ENCODE peak calls at places on chromosome 6, in six cellular contexts. U, T, N, D, Z and B are unnamed samples.

GRCh38 chr6:144104898-144105487 is 9.6 kb upstream of the SF3B5 start:
- DNase-seq in U (peak; percentile 67), T (peak; percentile 74), N (peak; percentile 84), D (peak; percentile 82), Z (peak; percentile 53), B (peak; percentile 82)

GRCh38 chr6:36977470-36977941 is 8.5 kb downstream of the MTCH1 start:
- DNase-seq in U (no peak), T (no peak), N (no peak), D (peak; percentile 67), Z (no peak), B (peak; percentile 41)

GRCh38 chr6:113818528-113818927 is 38.6 kb upstream of the MARCKS start:
- DNase-seq in U (peak; percentile 21), T (no peak), N (no peak), D (no peak), Z (no peak), B (no peak)

GRCh38 chr6:84764332-84765049 is at the start of gene TBX18:
- DNase-seq in U (peak; percentile 98), T (peak; percentile 35), N (peak; percentile 99), D (peak; percentile 98), Z (no peak), B (no peak)

GRCh38 chr6:151701820-151702562 is 105.5 kb upstream of the ESR1 start:
- DNase-seq in U (no peak), T (no peak), N (no peak), D (no peak), Z (no peak), B (no peak)

GRCh38 chr6:85166106-85166505 is 283.8 kb upstream of the NT5E start:
- DNase-seq in U (no peak), T (no peak), N (peak; percentile 53), D (no peak), Z (no peak), B (no peak)

GRCh38 chr6:26240981-26241770 is 123.8 kb upstream of the BTN3A2 start:
- DNase-seq in U (no peak), T (no peak), N (peak; percentile 74), D (no peak), Z (no peak), B (peak; percentile 82)

GRCh38 chr6:3045369-3045768 is 22.9 kb upstream of the RIPK1 start:
- DNase-seq in U (no peak), T (no peak), N (no peak), D (no peak), Z (no peak), B (no peak)

GRCh38 chr6:159809149-159809548 is 9.1 kb downstream of the PNLDC1 start:
- DNase-seq in U (no peak), T (no peak), N (no peak), D (no peak), Z (peak; percentile 16), B (no peak)

GRCh38 chr6:139757766-139758655 is 383.6 kb upstream of the CITED2 start:
- DNase-seq in U (no peak), T (no peak), N (no peak), D (no peak), Z (no peak), B (peak; percentile 20)

GRCh38 chr6:55950071-55950814 is 74.9 kb upstream of the BMP5 start:
- DNase-seq in U (no peak), T (no peak), N (no peak), D (no peak), Z (no peak), B (no peak)

GRCh38 chr6:87237804-87238203 is 82.4 kb downstream of the ZNF292 start:
- DNase-seq in U (peak; percentile 4), T (peak; percentile 9), N (peak; percentile 30), D (peak; percentile 11), Z (no peak), B (peak; percentile 47)

GRCh38 chr6:81265106-81265505 is 487.4 kb downstream of the TENT5A start:
- DNase-seq in U (peak; percentile 2), T (peak; percentile 7), N (no peak), D (no peak), Z (no peak), B (no peak)

GRCh38 chr6:1235825-1236224 is 76.1 kb upstream of the FOXQ1 start:
- DNase-seq in U (no peak), T (no peak), N (no peak), D (no peak), Z (no peak), B (no peak)

GRCh38 chr6:11994875-11995461 is 17.1 kb upstream of the HIVEP1 start:
- DNase-seq in U (no peak), T (no peak), N (no peak), D (peak; percentile 62), Z (no peak), B (no peak)

GRCh38 chr6:114304304-114304887 is 38.4 kb downstream of the HS3ST5 start:
- DNase-seq in U (peak; percentile 9), T (peak; percentile 19), N (peak; percentile 19), D (no peak), Z (no peak), B (peak; percentile 25)

GRCh38 chr6:140379919-140380318 is 1005.5 kb upstream of the CITED2 start:
- DNase-seq in U (no peak), T (peak; percentile 81), N (no peak), D (no peak), Z (no peak), B (no peak)

GRCh38 chr6:17394192-17394611 is 807 bp downstream of the CAP2 start:
- DNase-seq in U (peak; percentile 58), T (peak; percentile 71), N (peak; percentile 57), D (peak; percentile 9), Z (no peak), B (peak; percentile 28)

GRCh38 chr6:29694637-29695036 is 13.7 kb upstream of the ZFP57 start:
- DNase-seq in U (no peak), T (no peak), N (no peak), D (no peak), Z (no peak), B (no peak)

GRCh38 chr6:29696147-29697129 is 15.5 kb upstream of the ZFP57 start:
- DNase-seq in U (peak; percentile 18), T (no peak), N (no peak), D (peak; percentile 31), Z (no peak), B (peak; percentile 17)
- H3K4me3 ChIP-seq in U (no peak overlapping the region), T (no peak overlapping the region), N (no peak overlapping the region), D (no peak overlapping the region), Z (no peak overlapping the region), B (no peak overlapping the region)

GRCh38 chr6:163147988-163148387 is 266.5 kb upstream of the QKI start:
- DNase-seq in U (no peak), T (no peak), N (no peak), D (peak; percentile 7), Z (no peak), B (no peak)
- TF ChIP-seq CTCF in U (no peak), T (no peak), N (no peak), D (peak; percentile 38), Z (no peak), B (no peak)

DNA sequence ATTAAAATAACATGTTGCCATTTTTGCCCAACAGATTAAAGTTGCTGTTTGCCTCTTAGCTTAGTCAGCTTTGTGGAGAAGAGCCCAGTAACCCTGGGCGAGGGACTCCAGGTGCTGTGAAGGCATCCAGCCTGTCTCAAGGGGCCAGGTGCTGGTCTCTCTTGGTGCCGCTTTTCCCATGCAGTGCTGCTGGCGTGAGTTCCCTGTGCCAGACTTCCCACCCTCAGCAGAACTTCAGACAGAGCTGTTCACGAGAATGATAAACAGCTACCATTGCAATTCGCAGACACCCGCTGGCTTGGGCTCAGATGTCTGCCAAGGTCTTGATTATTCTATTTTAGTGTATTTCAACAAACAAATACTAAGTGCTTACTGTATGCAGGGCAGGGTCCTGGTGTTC is 57.6 kb downstream of the RNF217 start:
- DNase-seq in U (no peak), T (no peak), N (no peak), D (no peak), Z (no peak), B (no peak)
- TF ChIP-seq MYC in U (no peak), T (no peak), N (no peak), D (no peak), Z (no peak), B (no peak)

DNA sequence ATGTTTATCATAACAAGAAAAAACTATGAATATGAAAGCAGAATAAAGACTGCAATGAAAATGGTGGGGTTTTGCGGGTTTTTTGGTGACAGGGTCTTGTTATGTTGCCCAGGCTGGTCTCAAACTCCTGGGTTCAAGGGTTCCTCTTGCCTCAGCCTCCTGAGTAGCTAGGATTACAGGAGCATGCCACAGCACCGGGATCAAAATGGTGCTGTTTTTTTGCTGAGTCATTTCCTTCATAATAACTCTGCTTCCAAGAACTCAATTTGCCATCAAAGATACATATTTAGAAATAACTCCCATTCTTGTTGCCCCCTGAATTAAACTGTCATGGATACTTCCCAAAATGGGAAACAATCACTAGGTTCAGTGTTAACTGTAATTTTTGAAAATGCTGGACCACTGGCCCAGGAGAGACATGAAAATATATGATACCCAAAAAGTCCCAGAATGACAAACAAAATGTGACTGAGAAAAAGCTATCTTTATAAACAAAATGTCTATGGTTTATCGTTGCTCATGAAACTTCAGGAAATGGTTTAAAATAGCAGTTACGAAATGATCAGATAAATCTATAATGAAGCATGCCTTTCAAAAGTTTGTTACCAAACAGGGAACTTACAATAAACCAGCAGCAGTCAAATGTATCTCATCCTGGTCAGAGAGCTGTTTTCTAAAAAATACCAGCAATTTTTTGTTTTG is 32.1 kb downstream of the ILRUN start:
- DNase-seq in U (peak; percentile 38), T (peak; percentile 48), N (peak; percentile 74), D (peak; percentile 86), Z (no peak), B (peak; percentile 77)
- H3K4me3 ChIP-seq in U (no peak overlapping the region), T (no peak overlapping the region), N (no peak overlapping the region), D (no peak overlapping the region), Z (peak overlapping the region; percentile 2), B (peak overlapping the region; percentile 33)

DNA sequence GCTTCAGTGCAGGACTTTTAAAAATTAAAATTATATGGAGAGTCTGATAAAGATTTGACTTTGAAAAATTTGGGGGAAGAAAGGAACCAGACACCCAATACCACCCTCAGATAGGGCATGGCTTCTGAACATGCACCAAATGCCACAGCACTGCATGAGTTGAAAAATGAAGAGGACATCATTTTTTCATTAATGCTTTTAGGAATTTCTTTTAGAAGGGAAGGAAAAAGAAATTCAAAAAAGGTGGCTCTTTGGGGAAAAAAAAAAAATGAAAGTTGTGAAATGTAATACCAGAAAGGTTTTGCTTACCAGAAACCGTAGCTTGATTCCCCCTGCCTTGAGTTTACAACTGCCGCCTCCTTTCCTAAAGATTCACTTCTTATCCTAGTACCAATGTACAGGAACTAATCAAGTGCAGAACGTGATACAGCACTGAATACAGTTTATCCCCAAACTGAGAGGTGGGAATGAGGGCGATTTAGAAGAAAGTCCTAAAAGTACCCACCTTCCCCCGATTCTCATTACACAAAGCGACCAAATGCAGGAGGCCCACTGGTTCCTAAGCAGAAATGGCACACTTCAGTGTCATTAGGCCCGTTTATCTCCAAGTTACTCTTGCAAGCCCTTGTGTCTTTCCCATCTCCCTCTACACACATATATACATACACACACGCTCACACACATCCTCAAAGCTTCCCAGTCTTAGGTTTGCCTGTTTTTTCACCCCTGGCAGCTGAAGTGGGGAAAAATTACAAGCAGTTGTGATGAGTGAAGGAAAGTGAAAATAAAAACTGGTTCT is 2.8 kb downstream of the PPP1R10 start:
- DNase-seq in U (no peak), T (no peak), N (peak; percentile 14), D (peak; percentile 55), Z (no peak), B (no peak)
- TF ChIP-seq CTCF in U (no peak), T (no peak), N (no peak), D (no peak), Z (no peak), B (no peak)